ENCODE peak calls at places on chromosomes 6 and 20, in five cellular contexts. One of them, this sample, is unnamed.
A peak's percentile ranks its signal among the peaks of the same experiment; 100 is the strongest.

GRCh38 chr6:4459032-4459431 is 317.2 kb upstream of the CDYL start:
- DNase-seq in GM12878: no peak
- DNase-seq in esophagus squamous epithelium: no peak
- DNase-seq in transverse colon: no peak
- DNase-seq in heart left ventricle: no peak
- DNase-seq in this sample: no peak

GRCh38 chr6:122894791-122895190 is 101.2 kb upstream of the CLVS2 start:
- DNase-seq in GM12878: no peak
- DNase-seq in esophagus squamous epithelium: no peak
- DNase-seq in transverse colon: no peak
- DNase-seq in heart left ventricle: no peak
- DNase-seq in this sample: no peak

GRCh38 chr6:3324262-3324942 is 65.7 kb downstream of the PSMG4 start:
- DNase-seq in GM12878: peak; percentile 48
- DNase-seq in esophagus squamous epithelium: no peak
- DNase-seq in transverse colon: no peak
- DNase-seq in heart left ventricle: peak; percentile 47
- DNase-seq in this sample: no peak

GRCh38 chr6:43076093-43076927 is at the start of gene PTK7:
- DNase-seq in GM12878: no peak
- DNase-seq in esophagus squamous epithelium: no peak
- DNase-seq in transverse colon: no peak
- DNase-seq in heart left ventricle: peak; percentile 46
- DNase-seq in this sample: peak; percentile 87

GRCh38 chr6:160750276-160750689 is 48.2 kb downstream of the PLG start:
- DNase-seq in GM12878: peak; percentile 39
- DNase-seq in esophagus squamous epithelium: no peak
- DNase-seq in transverse colon: no peak
- DNase-seq in heart left ventricle: no peak
- DNase-seq in this sample: no peak

GRCh38 chr6:109093732-109094131 is 914 bp downstream of the SESN1 start:
- DNase-seq in GM12878: no peak
- DNase-seq in esophagus squamous epithelium: no peak
- DNase-seq in transverse colon: no peak
- DNase-seq in heart left ventricle: no peak
- DNase-seq in this sample: no peak

GRCh38 chr6:42177514-42178364 is 4.6 kb downstream of the GUCA1A start:
- DNase-seq in GM12878: no peak
- DNase-seq in esophagus squamous epithelium: no peak
- DNase-seq in transverse colon: no peak
- DNase-seq in heart left ventricle: no peak
- DNase-seq in this sample: no peak

GRCh38 chr6:70369332-70369950 is 43.9 kb upstream of the FAM135A start:
- DNase-seq in GM12878: peak; percentile 21
- DNase-seq in esophagus squamous epithelium: no peak
- DNase-seq in transverse colon: peak; percentile 75
- DNase-seq in heart left ventricle: peak; percentile 69
- DNase-seq in this sample: peak; percentile 56

GRCh38 chr20:59472059-59472458 is 132.3 kb upstream of the PHACTR3 start:
- DNase-seq in GM12878: no peak
- DNase-seq in esophagus squamous epithelium: no peak
- DNase-seq in transverse colon: no peak
- DNase-seq in heart left ventricle: no peak
- DNase-seq in this sample: no peak

DNA sequence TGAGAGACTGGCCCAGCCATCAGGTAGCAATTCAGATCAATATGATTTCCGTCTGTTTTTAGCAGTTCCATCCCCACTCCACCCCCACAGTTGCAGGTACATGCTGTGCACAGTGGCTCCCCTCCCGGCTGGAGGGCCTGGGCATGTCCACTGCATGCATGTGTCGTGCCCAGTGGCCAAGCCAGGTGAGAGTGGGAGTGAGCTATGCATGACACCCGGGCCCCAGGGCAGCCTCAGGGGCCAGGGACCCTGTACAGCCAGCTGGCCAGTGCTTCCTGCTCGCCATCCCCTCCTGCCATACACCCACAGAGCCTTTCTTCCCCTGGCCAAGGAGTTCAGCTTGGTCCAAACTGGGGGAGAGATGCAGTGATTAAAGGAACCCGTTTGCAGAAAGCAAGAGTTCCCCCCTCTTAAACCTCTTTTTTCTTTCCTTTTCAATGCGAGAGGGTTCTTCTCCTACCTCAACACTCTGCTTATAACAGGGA is 135.3 kb downstream of the THBS2 start:
- DNase-seq in GM12878: no peak
- DNase-seq in esophagus squamous epithelium: no peak
- DNase-seq in transverse colon: no peak
- DNase-seq in heart left ventricle: no peak
- DNase-seq in this sample: no peak
- H3K27ac ChIP-seq in GM12878: no peak overlapping the region
- H3K27ac ChIP-seq in esophagus squamous epithelium: no peak overlapping the region
- H3K27ac ChIP-seq in transverse colon: no peak overlapping the region
- H3K27ac ChIP-seq in heart left ventricle: no peak overlapping the region
- H3K27ac ChIP-seq in this sample: no peak overlapping the region

DNA sequence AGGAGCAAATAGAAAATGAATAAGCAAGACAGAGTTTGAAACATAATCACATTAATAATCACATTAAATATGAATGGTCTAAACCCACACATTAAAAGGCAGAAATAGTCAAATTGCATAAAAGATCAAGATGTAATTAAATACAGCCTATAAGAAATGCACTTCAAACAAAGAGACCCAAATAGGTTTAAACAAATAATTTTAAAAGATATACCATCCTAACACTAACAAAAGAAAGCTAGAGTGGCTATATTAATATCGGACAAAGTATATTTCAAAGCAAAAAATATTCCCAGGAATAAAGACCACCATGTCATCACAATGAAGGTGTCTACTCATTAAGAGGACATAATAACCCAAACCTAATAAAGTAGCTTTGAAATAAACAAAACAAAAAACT is 140.2 kb downstream of the WDR27 start:
- DNase-seq in GM12878: no peak
- DNase-seq in esophagus squamous epithelium: no peak
- DNase-seq in transverse colon: no peak
- DNase-seq in heart left ventricle: no peak
- DNase-seq in this sample: no peak
- TF ChIP-seq POLR2A in GM12878: no peak
- TF ChIP-seq POLR2A in esophagus squamous epithelium: no peak
- TF ChIP-seq POLR2A in transverse colon: no peak
- TF ChIP-seq POLR2A in heart left ventricle: no peak
- TF ChIP-seq POLR2A in this sample: no peak

DNA sequence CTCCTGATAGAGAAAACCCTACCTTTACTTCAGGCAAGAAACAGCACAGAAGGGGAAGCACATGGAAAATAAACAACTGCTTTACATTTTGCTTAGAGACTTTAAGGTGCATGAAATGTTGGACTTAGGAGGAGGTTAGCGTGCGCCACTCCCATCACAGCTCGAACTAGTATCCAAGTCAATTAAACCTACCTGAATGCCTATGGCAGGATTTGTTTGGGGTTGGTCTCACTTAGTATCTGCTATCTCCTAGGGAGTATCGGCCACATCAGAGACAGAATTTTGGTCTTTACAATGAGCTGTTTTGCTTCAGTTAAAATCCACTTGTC is 12.0 kb downstream of the CYP24A1 start:
- DNase-seq in GM12878: no peak
- DNase-seq in esophagus squamous epithelium: no peak
- DNase-seq in transverse colon: no peak
- DNase-seq in heart left ventricle: no peak
- DNase-seq in this sample: no peak
- H3K27me3 ChIP-seq in GM12878: peaks cover 1% of the 10 kb centered on the region
- H3K27me3 ChIP-seq in esophagus squamous epithelium: peaks cover 9% of the 10 kb centered on the region
- H3K27me3 ChIP-seq in transverse colon: peaks cover 15% of the 10 kb centered on the region
- H3K27me3 ChIP-seq in heart left ventricle: peaks cover 4% of the 10 kb centered on the region
- H3K27me3 ChIP-seq in this sample: no peaks in the 10 kb centered on the region

GRCh38 chr20:57960803-57961575 is 251.2 kb upstream of the PMEPA1 start:
- DNase-seq in GM12878: no peak
- DNase-seq in esophagus squamous epithelium: no peak
- DNase-seq in transverse colon: no peak
- DNase-seq in heart left ventricle: no peak
- DNase-seq in this sample: no peak

GRCh38 chr20:57958050-57958420 is 248.2 kb upstream of the PMEPA1 start:
- DNase-seq in GM12878: no peak
- DNase-seq in esophagus squamous epithelium: no peak
- DNase-seq in transverse colon: no peak
- DNase-seq in heart left ventricle: no peak
- DNase-seq in this sample: no peak

GRCh38 chr20:57957397-57958049 is 247.7 kb upstream of the PMEPA1 start:
- DNase-seq in GM12878: no peak
- DNase-seq in esophagus squamous epithelium: no peak
- DNase-seq in transverse colon: no peak
- DNase-seq in heart left ventricle: no peak
- DNase-seq in this sample: no peak

GRCh38 chr20:57959018-57959417 is 249.2 kb upstream of the PMEPA1 start:
- DNase-seq in GM12878: no peak
- DNase-seq in esophagus squamous epithelium: no peak
- DNase-seq in transverse colon: no peak
- DNase-seq in heart left ventricle: no peak
- DNase-seq in this sample: no peak

GRCh38 chr20:57959589-57959988 is 249.8 kb upstream of the PMEPA1 start:
- DNase-seq in GM12878: no peak
- DNase-seq in esophagus squamous epithelium: no peak
- DNase-seq in transverse colon: no peak
- DNase-seq in heart left ventricle: no peak
- DNase-seq in this sample: no peak
- H3K27ac ChIP-seq in GM12878: no peak overlapping the region
- H3K27ac ChIP-seq in esophagus squamous epithelium: no peak overlapping the region
- H3K27ac ChIP-seq in transverse colon: no peak overlapping the region
- H3K27ac ChIP-seq in heart left ventricle: no peak overlapping the region
- H3K27ac ChIP-seq in this sample: no peak overlapping the region

DNA sequence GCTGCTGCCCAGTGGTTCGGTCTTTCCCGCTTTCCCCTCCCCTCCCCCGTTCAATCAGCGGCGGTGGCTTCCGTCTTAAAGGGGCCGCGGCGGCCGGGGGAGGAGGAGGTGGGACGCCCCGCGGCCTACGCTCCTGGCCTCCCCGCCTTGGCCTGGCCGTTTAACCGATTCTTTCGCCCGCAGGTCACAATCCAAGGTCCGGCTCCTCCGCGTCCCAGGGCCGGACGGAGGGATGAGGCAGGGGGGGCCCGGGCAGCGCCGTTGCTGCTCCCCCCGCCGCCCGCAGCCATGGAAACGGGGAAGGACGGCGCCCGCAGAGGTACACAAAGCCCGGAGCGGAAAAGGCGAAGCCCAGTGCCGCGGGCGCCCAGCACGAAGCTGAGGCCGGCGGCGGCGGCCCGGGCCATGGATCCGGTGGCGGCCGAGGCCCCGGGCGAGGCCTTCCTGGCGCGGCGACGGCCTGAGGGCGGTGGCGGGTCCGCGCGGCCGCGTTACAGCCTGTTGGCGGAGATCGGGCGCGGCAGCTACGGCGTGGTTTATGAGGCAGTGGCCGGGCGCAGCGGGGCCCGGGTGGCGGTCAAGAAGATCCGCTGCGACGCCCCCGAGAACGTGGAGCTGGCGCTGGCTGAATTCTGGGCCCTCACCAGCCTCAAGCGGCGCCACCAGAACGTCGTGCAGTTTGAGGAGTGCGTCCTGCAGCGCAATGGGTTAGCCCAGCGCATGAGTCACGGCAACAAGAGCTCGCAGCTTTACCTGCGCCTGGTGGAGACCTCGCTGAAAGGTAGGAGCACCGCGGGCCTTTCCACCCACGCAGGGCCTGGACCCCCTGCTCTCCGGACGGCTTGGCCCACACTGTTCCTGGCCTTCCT is 1.2 kb downstream of the STK35 start:
- DNase-seq in GM12878: no peak
- DNase-seq in esophagus squamous epithelium: peak; percentile 73
- DNase-seq in transverse colon: peak; percentile 87
- DNase-seq in heart left ventricle: peak; percentile 91
- DNase-seq in this sample: peak; percentile 88
- TF ChIP-seq POLR2A in GM12878: peak; percentile 81
- TF ChIP-seq POLR2A in esophagus squamous epithelium: peak; percentile 85
- TF ChIP-seq POLR2A in transverse colon: peak; percentile 91
- TF ChIP-seq POLR2A in heart left ventricle: no peak
- TF ChIP-seq POLR2A in this sample: peak; percentile 83

GRCh38 chr20:2051920-2052319 is 49.7 kb upstream of the STK35 start:
- DNase-seq in GM12878: no peak
- DNase-seq in esophagus squamous epithelium: no peak
- DNase-seq in transverse colon: no peak
- DNase-seq in heart left ventricle: no peak
- DNase-seq in this sample: no peak
- H3K27me3 ChIP-seq in GM12878: peaks cover 2% of the 10 kb centered on the region
- H3K27me3 ChIP-seq in esophagus squamous epithelium: peaks cover 67% of the 10 kb centered on the region
- H3K27me3 ChIP-seq in transverse colon: peaks cover 31% of the 10 kb centered on the region
- H3K27me3 ChIP-seq in heart left ventricle: peaks cover 9% of the 10 kb centered on the region
- H3K27me3 ChIP-seq in this sample: no peaks in the 10 kb centered on the region

DNA sequence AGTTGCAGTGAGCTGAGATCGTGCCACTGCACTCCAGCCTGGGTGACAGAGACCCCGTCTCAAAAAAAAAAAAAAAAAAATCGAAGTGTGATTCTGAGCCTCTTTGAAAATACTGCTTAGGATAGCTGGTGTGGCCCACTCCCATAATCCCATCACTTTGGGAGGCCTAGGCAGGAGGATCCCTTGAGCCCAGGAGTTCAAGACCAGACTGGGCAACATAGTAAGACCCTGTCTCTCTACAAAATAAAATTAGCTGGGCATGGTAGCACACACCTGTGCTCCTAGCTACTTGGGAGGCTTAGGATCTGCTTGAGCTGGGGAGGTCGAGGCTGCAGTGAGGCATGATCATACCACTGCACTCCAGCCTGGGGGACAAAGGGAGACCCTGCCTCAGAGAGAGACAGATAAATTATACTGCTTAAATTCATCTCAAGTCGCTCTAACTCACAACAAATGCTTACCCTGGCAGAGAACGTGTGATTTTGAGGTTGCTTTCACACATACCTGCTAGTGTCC is 12.4 kb upstream of the TMC2 start:
- DNase-seq in GM12878: no peak
- DNase-seq in esophagus squamous epithelium: no peak
- DNase-seq in transverse colon: no peak
- DNase-seq in heart left ventricle: no peak
- DNase-seq in this sample: no peak
- H3K27ac ChIP-seq in GM12878: no peak overlapping the region
- H3K27ac ChIP-seq in esophagus squamous epithelium: no peak overlapping the region
- H3K27ac ChIP-seq in transverse colon: peak overlapping the region; percentile 77
- H3K27ac ChIP-seq in heart left ventricle: peak overlapping the region; percentile 89
- H3K27ac ChIP-seq in this sample: peak overlapping the region; percentile 78